ENCODE peak calls at places on chromosomes 12 and 14, in seven cellular contexts. V, M, Z, S, U, W and R are unnamed samples.

GRCh38 chr12:100668939-100669536 is 95.6 kb downstream of the GAS2L3 start:
- DNase-seq in V (peak), M (peak), Z (peak), S (peak), U (peak), W (peak), R (peak)

GRCh38 chr12:106096376-106096775 is 42.4 kb downstream of the NUAK1 start:
- DNase-seq in V (no peak), M (no peak), Z (no peak), S (no peak), U (no peak), W (no peak), R (no peak)

GRCh38 chr14:20855652-20856291 is 35.4 kb upstream of the RNASE3 start:
- DNase-seq in V (peak), M (peak), Z (no peak), S (no peak), U (no peak), W (no peak), R (peak)

GRCh38 chr14:101900253-101900652 is 64.1 kb upstream of the DYNC1H1 start:
- DNase-seq in V (no peak), M (no peak), Z (no peak), S (no peak), U (no peak), W (no peak), R (no peak)

GRCh38 chr14:97306785-97307246 is 509.6 kb downstream of the VRK1 start:
- DNase-seq in V (no peak), M (no peak), Z (no peak), S (no peak), U (no peak), W (no peak), R (no peak)

GRCh38 chr14:106039400-106039799 is 513.0 kb downstream of the TMEM121 start:
- DNase-seq in V (no peak), M (no peak), Z (no peak), S (no peak), U (peak), W (no peak), R (peak)

GRCh38 chr12:48777501-48778400 is 11.1 kb downstream of the ADCY6 start:
- DNase-seq in V (no peak), M (no peak), Z (no peak), S (no peak), U (no peak), W (peak), R (no peak)

GRCh38 chr14:98782062-98782461 is 489.9 kb downstream of the BCL11B start:
- DNase-seq in V (no peak), M (no peak), Z (no peak), S (no peak), U (no peak), W (no peak), R (no peak)

GRCh38 chr14:70716483-70716882 is 74.8 kb downstream of the TTC9 start:
- DNase-seq in V (no peak), M (no peak), Z (no peak), S (no peak), U (no peak), W (no peak), R (no peak)

GRCh38 chr14:102711946-102712345 is 65.3 kb upstream of the TRAF3 start:
- DNase-seq in V (no peak), M (no peak), Z (no peak), S (no peak), U (no peak), W (no peak), R (no peak)

GRCh38 chr12:109153711-109154434 is 37.5 kb downstream of the ACACB start:
- DNase-seq in V (no peak), M (peak), Z (peak), S (no peak), U (no peak), W (no peak), R (no peak)

GRCh38 chr12:130104114-130104513 is 58.1 kb upstream of the FZD10 start:
- DNase-seq in V (no peak), M (no peak), Z (no peak), S (no peak), U (no peak), W (no peak), R (no peak)

GRCh38 chr14:35687335-35687939 is 121.7 kb downstream of the RALGAPA1 start:
- DNase-seq in V (peak), M (peak), Z (no peak), S (no peak), U (no peak), W (no peak), R (peak)

GRCh38 chr12:59808317-59808910 is 212.6 kb downstream of the SLC16A7 start:
- DNase-seq in V (no peak), M (peak), Z (no peak), S (no peak), U (no peak), W (no peak), R (peak)

GRCh38 chr12:55908726-55909512 is 18.8 kb downstream of the PYM1 start:
- DNase-seq in V (no peak), M (peak), Z (no peak), S (no peak), U (no peak), W (no peak), R (no peak)

GRCh38 chr14:37181441-37181840 is 9.0 kb upstream of the SLC25A21 start:
- DNase-seq in V (no peak), M (no peak), Z (no peak), S (no peak), U (no peak), W (no peak), R (no peak)

GRCh38 chr14:52791204-52792096 is at the start of gene GNPNAT1:
- DNase-seq in V (peak), M (peak), Z (peak), S (peak), U (peak), W (peak), R (peak)

GRCh38 chr12:129570796-129571400 is 332.9 kb downstream of the TMEM132D start:
- DNase-seq in V (peak), M (no peak), Z (no peak), S (no peak), U (no peak), W (no peak), R (no peak)

GRCh38 chr12:104181313-104181712 is 34.3 kb upstream of the TXNRD1 start:
- DNase-seq in V (peak), M (no peak), Z (no peak), S (no peak), U (no peak), W (no peak), R (no peak)

GRCh38 chr14:68439741-68440140 is 353.1 kb downstream of the ZFP36L1 start:
- DNase-seq in V (no peak), M (no peak), Z (no peak), S (no peak), U (no peak), W (no peak), R (no peak)

GRCh38 chr12:70543444-70543843 is 93.8 kb downstream of the PTPRB start:
- DNase-seq in V (peak), M (peak), Z (no peak), S (no peak), U (no peak), W (no peak), R (no peak)

GRCh38 chr14:23300687-23301223 is 1.9 kb downstream of the PPP1R3E start:
- DNase-seq in V (peak), M (peak), Z (peak), S (no peak), U (no peak), W (no peak), R (no peak)

GRCh38 chr12:49092086-49092815 is 2.4 kb downstream of the DHH start:
- DNase-seq in V (peak), M (peak), Z (no peak), S (no peak), U (peak), W (peak), R (peak)

GRCh38 chr12:5000204-5000603 is 43.5 kb upstream of the KCNA5 start:
- DNase-seq in V (no peak), M (no peak), Z (no peak), S (no peak), U (no peak), W (no peak), R (no peak)

GRCh38 chr12:93571854-93572711 is at the start of gene SOCS2:
- DNase-seq in V (peak), M (peak), Z (peak), S (peak), U (peak), W (peak), R (peak)

GRCh38 chr14:20419404-20419803 is 6.1 kb upstream of the TEP1 start:
- DNase-seq in V (no peak), M (no peak), Z (no peak), S (no peak), U (no peak), W (no peak), R (no peak)

GRCh38 chr12:15001733-15002471 is 29.1 kb downstream of the PDE6H start:
- DNase-seq in V (no peak), M (peak), Z (peak), S (no peak), U (no peak), W (peak), R (no peak)